ENCODE peak calls at places on chromosomes 13 and 19, in seven cellular contexts. One of them, this sample, is unnamed.

GRCh38 chr13:113327391-113327765 is 30.3 kb downstream of the LAMP1 start:
- DNase-seq in RWPE1: no peak
- DNase-seq in spleen: no peak
- DNase-seq in H9: no peak
- DNase-seq in B cell: no peak
- DNase-seq in upper lobe of right lung: no peak
- DNase-seq in bronchial epithelial cell: no peak
- DNase-seq in this sample: no peak

GRCh38 chr13:72180253-72180952 is 313.4 kb upstream of the DACH1 start:
- DNase-seq in spleen: no peak
- DNase-seq in H9: no peak
- DNase-seq in bronchial epithelial cell: peak
- DNase-seq in upper lobe of right lung: no peak
- DNase-seq in B cell: no peak
- DNase-seq in RWPE1: peak
- DNase-seq in this sample: peak

GRCh38 chr13:44474122-44474910 is 100.7 kb downstream of the SERP2 start:
- DNase-seq in RWPE1: no peak
- DNase-seq in upper lobe of right lung: no peak
- DNase-seq in B cell: no peak
- DNase-seq in H9: no peak
- DNase-seq in bronchial epithelial cell: no peak
- DNase-seq in spleen: no peak
- DNase-seq in this sample: peak

GRCh38 chr13:48661112-48661511 is 7.4 kb downstream of the CYSLTR2 start:
- DNase-seq in spleen: no peak
- DNase-seq in H9: no peak
- DNase-seq in RWPE1: no peak
- DNase-seq in bronchial epithelial cell: no peak
- DNase-seq in upper lobe of right lung: no peak
- DNase-seq in B cell: no peak
- DNase-seq in this sample: no peak

GRCh38 chr19:11100064-11100463 is 10.8 kb downstream of the LDLR start:
- DNase-seq in H9: no peak
- DNase-seq in bronchial epithelial cell: no peak
- DNase-seq in B cell: no peak
- DNase-seq in RWPE1: no peak
- DNase-seq in upper lobe of right lung: no peak
- DNase-seq in spleen: no peak
- DNase-seq in this sample: no peak

GRCh38 chr19:19402656-19403372 is 2.7 kb upstream of the GATAD2A start:
- DNase-seq in H9: no peak
- DNase-seq in RWPE1: no peak
- DNase-seq in spleen: peak
- DNase-seq in B cell: no peak
- DNase-seq in upper lobe of right lung: no peak
- DNase-seq in bronchial epithelial cell: peak
- DNase-seq in this sample: peak

GRCh38 chr13:46633416-46633815 is 80.4 kb downstream of the LRCH1 start:
- DNase-seq in RWPE1: peak
- DNase-seq in upper lobe of right lung: no peak
- DNase-seq in H9: no peak
- DNase-seq in bronchial epithelial cell: peak
- DNase-seq in B cell: no peak
- DNase-seq in spleen: no peak
- DNase-seq in this sample: peak

GRCh38 chr19:50300814-50301606 is 28.2 kb downstream of the KCNC3 start:
- DNase-seq in spleen: no peak
- DNase-seq in upper lobe of right lung: no peak
- DNase-seq in B cell: no peak
- DNase-seq in bronchial epithelial cell: peak
- DNase-seq in RWPE1: peak
- DNase-seq in H9: no peak
- DNase-seq in this sample: peak

GRCh38 chr19:13082192-13083007 is 20.3 kb downstream of the LYL1 start:
- DNase-seq in RWPE1: no peak
- DNase-seq in bronchial epithelial cell: peak
- DNase-seq in spleen: no peak
- DNase-seq in upper lobe of right lung: no peak
- DNase-seq in B cell: no peak
- DNase-seq in H9: peak
- DNase-seq in this sample: no peak

GRCh38 chr13:92573467-92574057 is 653.0 kb upstream of the GPC6 start:
- DNase-seq in spleen: no peak
- DNase-seq in B cell: no peak
- DNase-seq in H9: peak
- DNase-seq in bronchial epithelial cell: peak
- DNase-seq in upper lobe of right lung: no peak
- DNase-seq in RWPE1: no peak
- DNase-seq in this sample: peak

GRCh38 chr13:32135655-32136054 is 104.1 kb downstream of the FRY start:
- DNase-seq in H9: no peak
- DNase-seq in spleen: no peak
- DNase-seq in bronchial epithelial cell: peak
- DNase-seq in RWPE1: no peak
- DNase-seq in upper lobe of right lung: no peak
- DNase-seq in B cell: no peak
- DNase-seq in this sample: no peak

GRCh38 chr19:46809534-46810272 is 21.3 kb upstream of the SLC1A5 start:
- DNase-seq in bronchial epithelial cell: no peak
- DNase-seq in spleen: no peak
- DNase-seq in B cell: no peak
- DNase-seq in H9: no peak
- DNase-seq in upper lobe of right lung: no peak
- DNase-seq in RWPE1: no peak
- DNase-seq in this sample: no peak

GRCh38 chr19:10260141-10260584 is 8.1 kb downstream of the MRPL4 start:
- DNase-seq in upper lobe of right lung: peak
- DNase-seq in bronchial epithelial cell: peak
- DNase-seq in H9: no peak
- DNase-seq in spleen: no peak
- DNase-seq in RWPE1: peak
- DNase-seq in B cell: no peak
- DNase-seq in this sample: peak

GRCh38 chr19:55147408-55148251 is 1.4 kb downstream of the TNNT1 start:
- DNase-seq in B cell: no peak
- DNase-seq in spleen: no peak
- DNase-seq in RWPE1: no peak
- DNase-seq in upper lobe of right lung: no peak
- DNase-seq in H9: peak
- DNase-seq in bronchial epithelial cell: no peak
- DNase-seq in this sample: no peak

GRCh38 chr13:20136781-20137703 is 23.8 kb downstream of the GJA3 start:
- DNase-seq in bronchial epithelial cell: no peak
- DNase-seq in spleen: no peak
- DNase-seq in RWPE1: no peak
- DNase-seq in B cell: peak
- DNase-seq in H9: peak
- DNase-seq in upper lobe of right lung: peak
- DNase-seq in this sample: no peak

GRCh38 chr13:75798353-75799245 is 162.5 kb downstream of the LMO7 start:
- DNase-seq in H9: no peak
- DNase-seq in spleen: no peak
- DNase-seq in B cell: no peak
- DNase-seq in bronchial epithelial cell: peak
- DNase-seq in RWPE1: peak
- DNase-seq in upper lobe of right lung: no peak
- DNase-seq in this sample: peak

GRCh38 chr19:42423462-42424344 is 3.5 kb downstream of the LIPE start:
- DNase-seq in H9: peak
- DNase-seq in bronchial epithelial cell: peak
- DNase-seq in B cell: peak
- DNase-seq in RWPE1: peak
- DNase-seq in spleen: peak
- DNase-seq in upper lobe of right lung: peak
- DNase-seq in this sample: peak

GRCh38 chr13:108528303-108528702 is 101.1 kb upstream of the MYO16 start:
- DNase-seq in upper lobe of right lung: no peak
- DNase-seq in RWPE1: no peak
- DNase-seq in B cell: no peak
- DNase-seq in bronchial epithelial cell: no peak
- DNase-seq in H9: no peak
- DNase-seq in spleen: no peak
- DNase-seq in this sample: no peak

GRCh38 chr19:15254547-15254946 is 22.3 kb upstream of the EPHX3 start:
- DNase-seq in B cell: no peak
- DNase-seq in spleen: no peak
- DNase-seq in upper lobe of right lung: no peak
- DNase-seq in H9: no peak
- DNase-seq in RWPE1: no peak
- DNase-seq in bronchial epithelial cell: no peak
- DNase-seq in this sample: no peak

GRCh38 chr19:38676023-38676877 is 28.8 kb downstream of the ACTN4 start:
- DNase-seq in B cell: no peak
- DNase-seq in RWPE1: no peak
- DNase-seq in H9: no peak
- DNase-seq in spleen: peak
- DNase-seq in bronchial epithelial cell: peak
- DNase-seq in upper lobe of right lung: no peak
- DNase-seq in this sample: no peak

GRCh38 chr19:9151367-9151766 is 11.2 kb downstream of the ZNF317 start:
- DNase-seq in spleen: no peak
- DNase-seq in B cell: no peak
- DNase-seq in upper lobe of right lung: no peak
- DNase-seq in bronchial epithelial cell: no peak
- DNase-seq in H9: no peak
- DNase-seq in RWPE1: no peak
- DNase-seq in this sample: no peak

GRCh38 chr13:44646044-44646443 is 69.9 kb upstream of the TSC22D1 start:
- DNase-seq in spleen: no peak
- DNase-seq in H9: no peak
- DNase-seq in upper lobe of right lung: no peak
- DNase-seq in RWPE1: no peak
- DNase-seq in bronchial epithelial cell: no peak
- DNase-seq in B cell: no peak
- DNase-seq in this sample: no peak

GRCh38 chr13:27442797-27443196 is 7.6 kb downstream of the MTIF3 start:
- DNase-seq in RWPE1: no peak
- DNase-seq in upper lobe of right lung: no peak
- DNase-seq in spleen: no peak
- DNase-seq in bronchial epithelial cell: no peak
- DNase-seq in H9: no peak
- DNase-seq in B cell: no peak
- DNase-seq in this sample: no peak

GRCh38 chr19:31214086-31214485 is 135.2 kb downstream of the TSHZ3 start:
- DNase-seq in RWPE1: peak
- DNase-seq in spleen: peak
- DNase-seq in H9: no peak
- DNase-seq in upper lobe of right lung: peak
- DNase-seq in B cell: no peak
- DNase-seq in bronchial epithelial cell: peak
- DNase-seq in this sample: peak

GRCh38 chr13:21501709-21502108 is 42.6 kb upstream of the ZDHHC20 start:
- DNase-seq in spleen: no peak
- DNase-seq in bronchial epithelial cell: no peak
- DNase-seq in upper lobe of right lung: no peak
- DNase-seq in H9: peak
- DNase-seq in RWPE1: no peak
- DNase-seq in B cell: no peak
- DNase-seq in this sample: no peak
- TF ChIP-seq CTCF in spleen: no peak
- TF ChIP-seq CTCF in bronchial epithelial cell: no peak
- TF ChIP-seq CTCF in upper lobe of right lung: no peak
- TF ChIP-seq CTCF in H9: peak
- TF ChIP-seq CTCF in RWPE1: no peak
- TF ChIP-seq CTCF in B cell: no peak
- TF ChIP-seq CTCF in this sample: no peak

GRCh38 chr19:8097681-8098567 is 45.4 kb downstream of the CCL25 start:
- DNase-seq in bronchial epithelial cell: no peak
- DNase-seq in spleen: no peak
- DNase-seq in H9: no peak
- DNase-seq in upper lobe of right lung: no peak
- DNase-seq in RWPE1: no peak
- DNase-seq in B cell: no peak
- DNase-seq in this sample: no peak

GRCh38 chr19:8097198-8097597 is 44.6 kb downstream of the CCL25 start:
- DNase-seq in spleen: no peak
- DNase-seq in H9: no peak
- DNase-seq in B cell: no peak
- DNase-seq in RWPE1: no peak
- DNase-seq in upper lobe of right lung: no peak
- DNase-seq in bronchial epithelial cell: no peak
- DNase-seq in this sample: no peak

GRCh38 chr19:8095354-8095886 is 42.9 kb downstream of the CCL25 start:
- DNase-seq in RWPE1: no peak
- DNase-seq in bronchial epithelial cell: no peak
- DNase-seq in B cell: no peak
- DNase-seq in upper lobe of right lung: no peak
- DNase-seq in spleen: no peak
- DNase-seq in H9: no peak
- DNase-seq in this sample: no peak

GRCh38 chr19:8094336-8094735 is 41.8 kb downstream of the CCL25 start:
- DNase-seq in RWPE1: no peak
- DNase-seq in B cell: no peak
- DNase-seq in upper lobe of right lung: no peak
- DNase-seq in H9: no peak
- DNase-seq in spleen: no peak
- DNase-seq in bronchial epithelial cell: no peak
- DNase-seq in this sample: no peak

GRCh38 chr19:8096071-8096470 is 43.5 kb downstream of the CCL25 start:
- DNase-seq in B cell: no peak
- DNase-seq in H9: no peak
- DNase-seq in bronchial epithelial cell: no peak
- DNase-seq in RWPE1: no peak
- DNase-seq in upper lobe of right lung: no peak
- DNase-seq in spleen: no peak
- DNase-seq in this sample: no peak
- TF ChIP-seq CTCF in B cell: no peak
- TF ChIP-seq CTCF in H9: peak
- TF ChIP-seq CTCF in bronchial epithelial cell: no peak
- TF ChIP-seq CTCF in RWPE1: no peak
- TF ChIP-seq CTCF in upper lobe of right lung: no peak
- TF ChIP-seq CTCF in spleen: no peak
- TF ChIP-seq CTCF in this sample: no peak

DNA sequence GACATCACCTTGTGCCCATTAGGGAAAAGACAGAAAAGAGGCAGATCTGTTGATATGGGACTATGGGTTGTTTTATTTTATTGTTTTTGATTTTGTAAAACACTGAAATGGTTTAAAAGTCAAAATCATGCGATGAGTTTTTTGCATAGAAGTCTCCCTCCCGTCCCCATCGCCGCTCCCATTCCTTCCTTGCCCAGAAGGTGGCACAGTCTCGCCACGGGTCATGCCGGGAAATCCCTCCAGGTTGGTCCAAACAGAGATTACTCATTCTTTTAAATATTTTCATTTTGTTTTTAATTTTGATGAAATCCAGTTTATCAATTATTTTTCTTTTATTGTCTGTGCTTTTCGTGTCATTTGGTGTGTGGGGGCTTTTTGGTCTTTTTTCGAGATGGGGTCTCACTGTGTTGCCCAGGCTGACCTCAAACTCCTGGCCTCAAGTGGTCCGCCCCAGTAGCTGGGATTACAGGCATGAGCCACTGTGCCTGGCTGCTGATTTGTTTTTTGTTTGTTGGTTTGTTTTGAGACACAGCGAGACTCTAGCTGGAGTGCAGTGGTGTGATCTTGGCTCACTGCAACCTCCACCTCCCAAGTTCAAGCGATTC is 9.2 kb downstream of the PGPEP1 start:
- DNase-seq in bronchial epithelial cell: peak
- DNase-seq in upper lobe of right lung: peak
- DNase-seq in H9: no peak
- DNase-seq in B cell: peak
- DNase-seq in RWPE1: peak
- DNase-seq in spleen: no peak
- DNase-seq in this sample: peak
- TF ChIP-seq CTCF in bronchial epithelial cell: peak
- TF ChIP-seq CTCF in upper lobe of right lung: peak
- TF ChIP-seq CTCF in H9: peak
- TF ChIP-seq CTCF in B cell: peak
- TF ChIP-seq CTCF in RWPE1: peak
- TF ChIP-seq CTCF in spleen: peak
- TF ChIP-seq CTCF in this sample: peak

GRCh38 chr19:29084266-29084665 is 128.7 kb downstream of the UQCRFS1 start:
- DNase-seq in RWPE1: peak
- DNase-seq in spleen: no peak
- DNase-seq in upper lobe of right lung: no peak
- DNase-seq in B cell: no peak
- DNase-seq in bronchial epithelial cell: no peak
- DNase-seq in H9: peak
- DNase-seq in this sample: no peak
- TF ChIP-seq CTCF in RWPE1: no peak
- TF ChIP-seq CTCF in spleen: no peak
- TF ChIP-seq CTCF in upper lobe of right lung: peak
- TF ChIP-seq CTCF in B cell: no peak
- TF ChIP-seq CTCF in bronchial epithelial cell: no peak
- TF ChIP-seq CTCF in H9: peak
- TF ChIP-seq CTCF in this sample: no peak